ENCODE peak calls at places on chromosomes 13 and 19, in seven cellular contexts. I, E, S, F, X, K and L are unnamed samples.

GRCh38 chr19:52935434-52935833 is 12.2 kb upstream of the ZNF888 start:
- DNase-seq in X (no peak), K (no peak), F (no peak), I (peak), S (no peak), E (no peak), L (peak)

GRCh38 chr19:43504426-43505185 is at the start of gene PHLDB3:
- DNase-seq in K (no peak), E (peak), X (peak), F (peak), I (no peak), S (peak), L (no peak)

GRCh38 chr13:112687836-112688559 is 1.8 kb upstream of the ATP11A start:
- DNase-seq in E (no peak), F (no peak), I (no peak), K (no peak), X (no peak), S (no peak), L (no peak)

GRCh38 chr19:16266586-16266942 is 58.1 kb upstream of the KLF2 start:
- DNase-seq in K (peak), S (peak), F (no peak), E (peak), I (no peak), X (no peak), L (no peak)

GRCh38 chr19:15368798-15369593 is 10.6 kb downstream of the AKAP8 start:
- DNase-seq in S (no peak), E (no peak), K (no peak), F (no peak), I (no peak), X (no peak), L (no peak)

GRCh38 chr19:45404557-45405434 is at the start of gene PPP1R13L:
- DNase-seq in X (peak), K (peak), E (peak), S (no peak), I (peak), F (peak), L (peak)

GRCh38 chr19:16940626-16941025 is 51.8 kb downstream of the F2RL3 start:
- DNase-seq in X (no peak), F (no peak), K (no peak), S (no peak), E (no peak), I (no peak), L (no peak)

GRCh38 chr13:38223093-38223492 is 126.6 kb upstream of the UFM1 start:
- DNase-seq in F (no peak), E (no peak), S (no peak), X (peak), K (no peak), I (peak), L (peak)

GRCh38 chr13:51534075-51534817 is 50.0 kb upstream of the WDFY2 start:
- DNase-seq in I (peak), K (peak), F (peak), S (peak), X (no peak), E (peak), L (no peak)

GRCh38 chr19:40594251-40594650 is 6.9 kb upstream of the LTBP4 start:
- DNase-seq in I (no peak), K (no peak), E (no peak), F (no peak), X (no peak), S (no peak), L (no peak)

GRCh38 chr13:93080587-93080986 is 146.0 kb upstream of the GPC6 start:
- DNase-seq in X (peak), E (no peak), I (peak), K (no peak), F (no peak), S (no peak), L (peak)

GRCh38 chr13:25468330-25469178 is 96.8 kb downstream of the ATP8A2 start:
- DNase-seq in S (no peak), K (peak), X (peak), E (no peak), I (peak), F (no peak), L (peak)

GRCh38 chr19:49871349-49871985 is 4.1 kb upstream of the PNKP start:
- DNase-seq in F (no peak), I (no peak), S (peak), E (no peak), X (no peak), K (no peak), L (no peak)

GRCh38 chr13:98494769-98495168 is 82.1 kb downstream of the STK24 start:
- DNase-seq in F (no peak), E (no peak), K (no peak), I (no peak), X (no peak), S (no peak), L (no peak)